ENCODE peak calls at places on chromosomes 6 and 20, in five cellular contexts. H, V, U, G and A are unnamed samples. For H3K9me3 and H3K4me1, the result is how much of the 10 kb centered on the place peaks cover.

GRCh38 chr20:26209171-26209941 is 512.7 kb upstream of the ZNF337 start:
- DNase-seq in H (no peak), V (no peak), U (peak), G (no peak), A (no peak)

GRCh38 chr6:45619211-45619760 is 241.6 kb upstream of the SUPT3H start:
- DNase-seq in H (no peak), V (no peak), U (no peak), G (no peak), A (no peak)

GRCh38 chr20:58447733-58448391 is 58.8 kb downstream of the VAPB start:
- DNase-seq in H (no peak), V (peak), U (peak), G (peak), A (no peak)

GRCh38 chr6:92023410-92023940 is 1395.9 kb downstream of the EPHA7 start:
- DNase-seq in H (no peak), V (no peak), U (no peak), G (no peak), A (no peak)

GRCh38 chr6:111559193-111560097 is 46.2 kb downstream of the TRAF3IP2 start:
- DNase-seq in H (no peak), V (no peak), U (no peak), G (no peak), A (peak)

GRCh38 chr20:840858-841567 is 7.5 kb downstream of the FAM110A start:
- DNase-seq in H (no peak), V (peak), U (no peak), G (peak), A (no peak)

GRCh38 chr6:98452721-98453120 is 381.7 kb upstream of the POU3F2 start:
- DNase-seq in H (no peak), V (no peak), U (no peak), G (no peak), A (no peak)

GRCh38 chr6:91438570-91438969 is 851.7 kb upstream of the MAP3K7 start:
- DNase-seq in H (no peak), V (no peak), U (no peak), G (no peak), A (no peak)

GRCh38 chr6:1383729-1384548 is 5.4 kb upstream of the FOXF2 start:
- DNase-seq in H (no peak), V (no peak), U (peak), G (no peak), A (no peak)

GRCh38 chr6:47268572-47269187 is 41.0 kb downstream of the TNFRSF21 start:
- DNase-seq in H (no peak), V (no peak), U (no peak), G (no peak), A (no peak)

GRCh38 chr6:93419304-93420162 is at the start of gene EPHA7:
- DNase-seq in H (peak), V (peak), U (peak), G (peak), A (peak)

GRCh38 chr20:10521068-10521834 is 86.1 kb downstream of the SLX4IP start:
- DNase-seq in H (no peak), V (no peak), U (peak), G (no peak), A (no peak)

GRCh38 chr6:3383525-3383924 is 73.3 kb downstream of the SLC22A23 start:
- DNase-seq in H (no peak), V (peak), U (no peak), G (peak), A (no peak)

GRCh38 chr6:89954721-89955148 is 60.5 kb downstream of the GJA10 start:
- DNase-seq in H (no peak), V (no peak), U (no peak), G (no peak), A (no peak)

GRCh38 chr20:62728028-62728780 is 19.6 kb downstream of the NTSR1 start:
- DNase-seq in H (no peak), V (no peak), U (no peak), G (no peak), A (peak)

GRCh38 chr6:105611606-105612005 is 208.7 kb upstream of the PREP start:
- DNase-seq in H (no peak), V (no peak), U (no peak), G (no peak), A (no peak)

GRCh38 chr20:47016068-47016664 is 121.5 kb downstream of the EYA2 start:
- DNase-seq in H (no peak), V (no peak), U (no peak), G (no peak), A (no peak)

GRCh38 chr20:48107560-48107959 is 322.3 kb upstream of the SULF2 start:
- DNase-seq in H (no peak), V (no peak), U (no peak), G (no peak), A (no peak)

GRCh38 chr6:132401120-132401940 is at the start of gene MOXD1:
- DNase-seq in H (peak), V (peak), U (peak), G (peak), A (no peak)

GRCh38 chr6:136016228-136017225 is 165.0 kb downstream of the PDE7B start:
- DNase-seq in H (no peak), V (no peak), U (no peak), G (no peak), A (no peak)

GRCh38 chr20:48056218-48056617 is 270.9 kb upstream of the SULF2 start:
- DNase-seq in H (no peak), V (no peak), U (no peak), G (no peak), A (no peak)

GRCh38 chr20:1434571-1435336 is 31.9 kb downstream of the NSFL1C start:
- DNase-seq in H (peak), V (peak), U (no peak), G (peak), A (peak)

GRCh38 chr6:78995346-78995745 is 82.7 kb downstream of the PHIP start:
- DNase-seq in H (no peak), V (no peak), U (no peak), G (no peak), A (no peak)

GRCh38 chr20:44218441-44218840 is 7.9 kb upstream of the OSER1 start:
- DNase-seq in H (no peak), V (no peak), U (no peak), G (no peak), A (no peak)

GRCh38 chr6:16999486-17000436 is 102.1 kb upstream of the STMND1 start:
- DNase-seq in H (no peak), V (no peak), U (no peak), G (no peak), A (no peak)

GRCh38 chr6:129498950-129499870 is 210.8 kb downstream of the ARHGAP18 start:
- DNase-seq in H (no peak), V (no peak), U (peak), G (peak), A (peak)

GRCh38 chr6:37021356-37022129 is 16.1 kb downstream of the FGD2 start:
- DNase-seq in H (no peak), V (peak), U (no peak), G (peak), A (no peak)
- H3K27ac ChIP-seq in H (no peak), V (no peak), U (no peak), G (no peak), A (no peak)

GRCh38 chr6:164523060-164523459 is 786.3 kb downstream of the C6orf118 start:
- DNase-seq in H (no peak), V (no peak), U (no peak), G (no peak), A (no peak)
- H3K9me3 ChIP-seq in H (under half), V (under half), U (under half), G (under half), A (under half)

DNA sequence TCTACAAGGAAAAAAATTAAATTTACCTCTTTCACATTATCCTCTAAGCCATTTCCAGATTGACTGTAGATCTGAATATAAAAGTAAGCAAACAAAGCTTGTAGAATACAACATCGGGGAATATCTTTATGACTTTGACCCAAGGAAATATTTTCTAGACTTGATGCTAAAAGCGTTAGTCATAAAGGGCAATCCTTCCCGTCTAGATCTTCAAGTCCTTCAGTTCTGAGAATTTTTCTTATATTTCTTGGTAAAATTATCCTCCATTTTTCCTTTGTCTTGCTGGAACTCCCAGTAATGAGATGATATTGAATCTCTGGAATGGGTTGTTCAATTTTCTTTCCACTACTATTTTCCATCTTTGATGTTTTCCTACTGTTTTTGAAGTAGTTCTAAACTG is 77.8 kb upstream of the ZNF184 start:
- DNase-seq in H (no peak), V (no peak), U (no peak), G (no peak), A (no peak)
- H3K4me1 ChIP-seq in H (under half), V (under half), U (under half), G (under half), A (under half)

GRCh38 chr6:137261393-137262154 is 42.4 kb upstream of the IFNGR1 start:
- DNase-seq in H (no peak), V (no peak), U (no peak), G (no peak), A (no peak)

GRCh38 chr6:137256350-137257128 is 37.4 kb upstream of the IFNGR1 start:
- DNase-seq in H (no peak), V (no peak), U (no peak), G (no peak), A (no peak)

GRCh38 chr6:137260205-137260604 is 41.0 kb upstream of the IFNGR1 start:
- DNase-seq in H (no peak), V (no peak), U (no peak), G (no peak), A (no peak)

GRCh38 chr6:137258170-137258569 is 39.0 kb upstream of the IFNGR1 start:
- DNase-seq in H (no peak), V (no peak), U (no peak), G (peak), A (no peak)

GRCh38 chr6:137259349-137259748 is 40.2 kb upstream of the IFNGR1 start:
- DNase-seq in H (no peak), V (no peak), U (no peak), G (peak), A (no peak)
- H3K27ac ChIP-seq in H (no peak), V (no peak), U (no peak), G (no peak), A (no peak)

GRCh38 chr20:24574307-24574706 is 104.9 kb downstream of the SYNDIG1 start:
- DNase-seq in H (no peak), V (no peak), U (no peak), G (no peak), A (no peak)

GRCh38 chr20:24572862-24573261 is 103.4 kb downstream of the SYNDIG1 start:
- DNase-seq in H (no peak), V (no peak), U (no peak), G (no peak), A (no peak)

GRCh38 chr20:24575811-24576210 is 106.4 kb downstream of the SYNDIG1 start:
- DNase-seq in H (no peak), V (no peak), U (no peak), G (no peak), A (no peak)

GRCh38 chr20:24572140-24572539 is 102.7 kb downstream of the SYNDIG1 start:
- DNase-seq in H (no peak), V (no peak), U (no peak), G (no peak), A (no peak)

DNA sequence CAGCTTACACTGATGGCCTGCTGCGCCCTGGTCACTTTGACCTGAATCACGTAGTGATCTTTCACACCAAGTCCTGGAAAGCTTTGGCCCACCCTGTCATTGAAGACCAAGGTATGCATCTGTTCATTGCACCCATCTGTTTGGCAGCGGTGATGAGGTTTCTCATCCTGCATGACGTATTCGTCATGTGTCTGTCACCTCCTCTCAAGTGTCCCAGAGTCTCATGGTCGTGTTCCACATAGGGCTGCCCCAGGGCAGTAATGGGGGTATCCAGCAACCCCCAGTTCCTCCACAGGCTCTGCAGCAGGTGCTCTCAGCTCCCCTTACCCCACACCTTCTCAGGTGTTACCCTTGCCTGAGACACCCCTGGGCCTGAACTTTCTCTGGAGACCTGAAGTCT is 104.1 kb downstream of the SYNDIG1 start:
- DNase-seq in H (no peak), V (no peak), U (no peak), G (no peak), A (no peak)
- H3K9me3 ChIP-seq in H (under half), V (under half), U (under half), G (under half), A (under half)

GRCh38 chr20:61436268-61436667 is 184.2 kb downstream of the CDH4 start:
- DNase-seq in H (no peak), V (no peak), U (no peak), G (no peak), A (no peak)
- H3K4me1 ChIP-seq in H (under half), V (under half), U (half or more), G (under half), A (under half)

DNA sequence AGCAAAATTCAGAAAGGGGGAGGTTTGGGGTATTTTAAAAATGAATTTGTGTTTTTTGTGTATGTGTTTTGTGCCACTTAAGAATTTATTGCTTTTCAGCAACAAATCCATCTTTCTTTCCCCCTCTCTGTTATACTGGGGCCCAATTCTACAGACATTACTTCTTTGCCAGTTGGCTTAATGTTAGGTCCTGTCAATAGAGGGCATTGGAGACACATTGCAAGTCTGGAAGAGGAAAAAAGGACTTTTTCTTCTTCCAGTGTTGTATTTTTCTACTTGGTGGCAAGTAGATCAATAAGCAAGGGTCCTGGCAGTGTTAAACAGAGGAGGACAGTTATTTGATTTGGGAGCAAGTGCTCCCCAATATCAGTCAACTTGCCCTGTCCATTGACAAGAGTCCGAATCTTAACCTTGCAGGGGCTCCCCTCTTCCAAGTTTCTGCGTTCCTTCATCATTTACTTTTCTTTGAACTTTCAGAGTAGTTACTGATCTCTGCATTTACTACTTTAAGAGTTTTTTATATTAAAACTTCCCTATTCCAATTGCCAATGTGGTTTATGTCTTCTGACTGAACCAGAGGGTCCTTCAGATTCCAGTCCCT is 23.4 kb downstream of the SCML4 start:
- DNase-seq in H (no peak), V (no peak), U (no peak), G (no peak), A (no peak)
- H3K27ac ChIP-seq in H (no peak), V (no peak), U (no peak), G (no peak), A (no peak)

DNA sequence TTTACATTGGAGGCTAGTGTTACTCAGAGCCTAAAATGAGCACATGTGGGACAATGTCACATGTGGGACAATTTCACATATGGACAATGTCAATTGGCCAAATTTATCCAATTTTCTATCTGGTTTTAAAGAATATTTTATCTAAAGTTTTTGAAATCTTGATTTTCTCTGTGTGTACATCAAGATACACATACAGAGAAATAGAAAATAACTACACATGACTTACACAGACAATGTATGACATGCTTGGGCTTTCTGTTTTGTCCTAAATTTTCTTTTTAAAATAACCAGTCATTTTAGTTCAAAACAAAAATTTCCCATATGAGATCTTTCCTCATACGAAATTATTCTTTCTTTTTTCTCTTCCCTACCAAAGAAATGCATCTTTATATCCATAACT is 24.6 kb downstream of the GGTLC1 start:
- DNase-seq in H (no peak), V (no peak), U (no peak), G (no peak), A (no peak)
- H3K9me3 ChIP-seq in H (under half), V (under half), U (under half), G (under half), A (under half)

GRCh38 chr6:7165736-7166296 is 58.1 kb downstream of the RREB1 start:
- DNase-seq in H (no peak), V (no peak), U (no peak), G (no peak), A (no peak)
- H3K4me1 ChIP-seq in H (under half), V (half or more), U (under half), G (under half), A (under half)

GRCh38 chr6:44407951-44408670 is 20.6 kb downstream of the CDC5L start:
- DNase-seq in H (no peak), V (no peak), U (no peak), G (no peak), A (no peak)
- H3K27ac ChIP-seq in H (no peak), V (no peak), U (no peak), G (no peak), A (no peak)